ENCODE peak calls at places on chromosomes 16 and 17, in seven cellular contexts. F is left ventricle myocardium inferior; J is upper lobe of right lung; L is iris pigment epithelial cell; Z is NCI-H446; I is activated naive CD4-positive, alpha-beta T cell treated with Interleukin-2 at 50 U/mL for 16 hours; N is GDM1. H is an unnamed sample.

GRCh38 chr16:27976990-27977389 is 86.5 kb downstream of the GSG1L start:
- DNase-seq in N (no peak), I (no peak), J (peak; percentile 3), L (no peak), F (no peak), Z (no peak), H (no peak)

GRCh38 chr16:30092373-30093010 is 768 bp upstream of the TBX6 start:
- DNase-seq in L (peak; percentile 69), F (peak; percentile 75), I (peak; percentile 70), J (peak; percentile 92), N (peak; percentile 93), Z (no peak), H (no peak)

GRCh38 chr17:73481672-73482071 is 162.6 kb downstream of the SDK2 start:
- DNase-seq in N (no peak), J (no peak), L (no peak), F (no peak), Z (peak; percentile 9), I (no peak), H (no peak)

GRCh38 chr16:28623172-28623711 is 13.4 kb upstream of the SULT1A1 start:
- DNase-seq in J (peak; percentile 88), Z (no peak), L (no peak), N (no peak), F (peak; percentile 37), I (peak; percentile 68), H (no peak)

GRCh38 chr16:14307623-14308356 is 236.7 kb downstream of the MRTFB start:
- DNase-seq in I (no peak), N (no peak), L (no peak), Z (no peak), J (no peak), F (peak; percentile 45), H (no peak)

GRCh38 chr17:72560303-72561247 is 439.8 kb downstream of the SOX9 start:
- DNase-seq in N (peak; percentile 33), I (peak; percentile 31), F (no peak), L (peak; percentile 39), J (peak; percentile 88), Z (no peak), H (no peak)

GRCh38 chr16:84481051-84481735 is 23.3 kb downstream of the MEAK7 start:
- DNase-seq in L (no peak), Z (no peak), N (no peak), J (peak; percentile 58), I (no peak), F (no peak), H (no peak)

GRCh38 chr16:85257483-85257882 is 145.2 kb upstream of the CIBAR2 start:
- DNase-seq in I (no peak), F (no peak), N (no peak), Z (no peak), L (no peak), J (no peak), H (no peak)

GRCh38 chr16:49700222-49700927 is 155.5 kb downstream of the ZNF423 start:
- DNase-seq in Z (no peak), J (no peak), N (no peak), I (no peak), F (peak; percentile 36), L (no peak), H (no peak)

GRCh38 chr17:76166168-76166567 is 25.1 kb upstream of the FOXJ1 start:
- DNase-seq in J (no peak), I (no peak), N (no peak), F (no peak), L (no peak), Z (no peak), H (no peak)

H was measured in cerebellar nuclear complex.